ENCODE peak calls at places on chromosomes 3 and 15, in four cellular contexts. E, S, Z and V are unnamed samples.

GRCh38 chr3:128296469-128297251 is 143.4 kb downstream of the EEFSEC start:
- DNase-seq in S (no peak), Z (no peak), E (no peak), V (no peak)

GRCh38 chr3:69386535-69387385 is 872 bp upstream of the FRMD4B start:
- DNase-seq in S (no peak), Z (no peak), E (no peak), V (peak; percentile 42)

GRCh38 chr15:48693474-48693873 is 48.0 kb upstream of the FBN1 start:
- DNase-seq in S (no peak), Z (no peak), E (no peak), V (no peak)

GRCh38 chr3:108673988-108674661 is 83.1 kb downstream of the RETNLB start:
- DNase-seq in Z (no peak), E (no peak), S (no peak), V (no peak)

GRCh38 chr3:33848624-33849347 is 50.4 kb downstream of the PDCD6IP start:
- DNase-seq in Z (peak; percentile 43), E (no peak), S (no peak), V (no peak)

GRCh38 chr3:134904333-134904771 is 109.3 kb downstream of the EPHB1 start:
- DNase-seq in S (no peak), E (peak; percentile 97), Z (no peak), V (no peak)

GRCh38 chr15:58441376-58442070 is 9.7 kb downstream of the LIPC start:
- DNase-seq in E (no peak), S (no peak), Z (no peak), V (no peak)

GRCh38 chr15:94793641-94794040 is 562.3 kb downstream of the MCTP2 start:
- DNase-seq in Z (no peak), E (no peak), S (no peak), V (no peak)

GRCh38 chr15:69990566-69991391 is 106.9 kb downstream of the TLE3 start:
- DNase-seq in E (no peak), S (no peak), Z (no peak), V (no peak)

GRCh38 chr3:14468621-14468981 is 66.2 kb downstream of the SLC6A6 start:
- DNase-seq in S (no peak), Z (no peak), E (no peak), V (no peak)

GRCh38 chr3:62875103-62876002 is at the start of gene CADPS:
- DNase-seq in S (no peak), E (no peak), Z (no peak), V (no peak)

GRCh38 chr3:25856902-25857518 is 67.1 kb downstream of the OXSM start:
- DNase-seq in E (no peak), S (peak; percentile 51), Z (peak; percentile 23), V (peak; percentile 47)

GRCh38 chr3:132504375-132504921 is 87.1 kb downstream of the DNAJC13 start:
- DNase-seq in S (no peak), E (no peak), Z (no peak), V (no peak)

GRCh38 chr3:123760817-123761216 is 123.3 kb downstream of the MYLK start:
- DNase-seq in S (no peak), E (no peak), Z (no peak), V (no peak)

GRCh38 chr3:18657858-18658820 is 233.0 kb upstream of the SATB1 start:
- DNase-seq in E (no peak), Z (no peak), S (no peak), V (no peak)

GRCh38 chr3:116037954-116038911 is 407.1 kb downstream of the LSAMP start:
- DNase-seq in Z (no peak), E (peak; percentile 58), S (peak; percentile 50), V (no peak)

DNA sequence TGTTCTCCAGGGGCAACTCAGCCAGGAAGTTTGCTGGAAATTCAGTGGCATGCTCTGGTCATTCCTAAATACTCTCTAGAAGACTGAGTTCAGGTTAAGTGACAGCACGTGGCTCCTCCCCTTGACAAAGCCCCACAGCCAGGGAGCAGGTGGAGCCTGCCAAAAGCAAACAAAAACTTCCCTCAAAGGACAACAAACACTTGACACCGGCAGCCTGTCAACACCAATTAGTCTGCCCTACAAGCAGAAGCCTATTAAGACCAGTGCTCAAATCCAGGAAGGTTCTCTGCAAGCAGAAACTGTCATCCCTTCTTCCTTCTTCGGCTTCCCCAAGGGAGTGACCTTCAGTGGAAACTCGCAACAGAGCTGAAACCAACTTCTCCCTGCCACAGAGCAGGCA is 5.0 kb downstream of the MEX3B start:
- DNase-seq in S (peak; percentile 61), E (no peak), Z (no peak), V (no peak)
- TF ChIP-seq FOXK2 in S (peak; percentile 57), E (no peak), Z (no peak), V (no peak)

DNA sequence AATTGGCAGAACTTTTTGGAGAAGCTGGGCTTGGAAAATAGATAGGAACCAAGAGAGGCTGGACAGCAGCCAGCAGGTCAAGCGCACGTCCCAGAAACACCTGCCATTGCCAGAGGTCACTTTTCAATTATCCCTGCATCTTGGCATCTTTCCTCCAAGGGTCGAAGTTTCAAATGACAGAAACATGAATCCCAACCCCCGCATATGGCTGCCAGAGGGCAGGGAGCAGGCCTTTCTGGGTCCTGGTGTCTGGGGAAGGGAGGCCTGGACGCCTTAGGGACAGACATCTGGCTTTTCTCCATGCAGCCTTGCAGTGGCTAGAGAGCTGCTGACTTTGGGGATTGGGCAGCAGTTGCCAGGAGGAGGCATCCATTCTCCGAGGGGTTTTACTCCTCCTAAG is 164.5 kb upstream of the TPM1 start:
- DNase-seq in E (no peak), S (no peak), Z (no peak), V (no peak)
- TF ChIP-seq FOXK2 in E (no peak), S (no peak), Z (no peak), V (no peak)

GRCh38 chr3:59857589-59858346 is 807.9 kb upstream of the CFAP20DC start:
- DNase-seq in E (peak; percentile 17), S (peak; percentile 62), Z (peak; percentile 70), V (peak; percentile 54)

GRCh38 chr3:59866076-59866475 is 816.3 kb upstream of the CFAP20DC start:
- DNase-seq in E (no peak), Z (no peak), S (no peak), V (no peak)

GRCh38 chr3:59867185-59868002 is 817.6 kb upstream of the CFAP20DC start:
- DNase-seq in Z (no peak), S (no peak), E (no peak), V (no peak)

GRCh38 chr3:59856921-59857320 is 807.1 kb upstream of the CFAP20DC start:
- DNase-seq in Z (no peak), S (no peak), E (no peak), V (no peak)

DNA sequence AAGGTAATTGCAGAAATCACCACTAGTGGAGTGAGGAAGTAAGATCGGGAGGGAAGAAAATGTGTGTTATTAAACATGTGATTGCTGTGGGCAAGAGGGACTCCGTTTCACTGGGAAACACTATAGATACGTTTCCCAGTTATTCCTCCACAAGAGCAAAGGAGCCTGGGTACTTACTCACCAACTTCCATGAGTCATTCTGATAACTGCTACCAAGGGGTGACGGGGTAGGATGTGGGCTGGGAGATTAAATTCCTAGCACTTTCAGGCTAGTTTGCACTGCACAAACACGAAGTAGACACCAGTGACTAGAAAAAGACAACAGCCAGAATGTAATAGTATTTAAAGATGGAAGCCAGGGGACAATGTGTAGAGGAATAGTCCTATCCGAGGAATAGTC is 812.9 kb upstream of the CFAP20DC start:
- DNase-seq in S (peak; percentile 32), E (no peak), Z (no peak), V (no peak)
- TF ChIP-seq FOXK2 in S (no peak), E (no peak), Z (no peak), V (no peak)

GRCh38 chr3:535566-536416 is 339.2 kb downstream of the CHL1 start:
- DNase-seq in E (no peak), S (peak; percentile 6), Z (no peak), V (peak; percentile 6)
- TF ChIP-seq FOXK2 in E (no peak), S (no peak), Z (no peak), V (no peak)

DNA sequence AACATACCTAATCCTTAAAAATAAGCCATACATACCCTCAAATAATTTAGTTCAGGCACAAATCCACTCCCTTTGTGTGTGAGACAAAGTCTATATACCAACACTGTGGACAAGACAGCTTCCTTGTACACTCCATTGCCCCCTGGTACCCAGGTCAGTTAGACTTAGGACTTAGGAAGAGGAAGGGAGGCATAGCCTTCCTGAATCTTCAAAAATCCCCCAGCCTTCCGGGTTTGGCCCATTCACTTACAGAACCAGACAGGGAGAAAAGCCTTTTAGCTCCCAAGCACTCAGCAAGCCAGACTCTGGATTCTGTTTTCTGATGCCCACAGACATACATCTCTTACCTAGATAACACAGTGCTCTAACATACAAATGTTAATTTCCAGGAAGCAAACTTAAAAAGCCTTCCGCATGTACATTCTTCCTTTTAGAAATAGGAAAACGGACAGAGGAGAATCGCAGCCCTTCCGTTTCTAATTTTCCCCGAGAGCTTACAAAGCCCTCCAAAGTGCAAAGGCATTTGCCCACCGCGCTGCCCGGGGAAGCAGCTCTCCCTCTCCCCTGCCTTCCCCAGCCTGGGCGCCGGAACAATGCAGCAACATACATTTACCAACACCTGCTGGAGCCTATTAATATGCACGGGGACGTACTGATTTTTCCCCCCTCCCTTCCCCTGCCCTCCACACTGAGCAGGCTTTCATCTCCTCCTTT is 442.1 kb downstream of the MAGI1 start:
- DNase-seq in Z (no peak), E (no peak), S (no peak), V (no peak)
- TF ChIP-seq FOXK2 in Z (no peak), E (no peak), S (no peak), V (no peak)

GRCh38 chr3:179151474-179151873 is 3.3 kb downstream of the PIK3CA start:
- DNase-seq in Z (no peak), S (no peak), E (no peak), V (no peak)

GRCh38 chr3:179148446-179149238 is 485 bp downstream of the PIK3CA start:
- DNase-seq in Z (peak; percentile 7), E (no peak), S (peak; percentile 62), V (peak; percentile 19)

GRCh38 chr3:179147571-179148445 is at the start of gene PIK3CA:
- DNase-seq in Z (peak; percentile 97), S (peak; percentile 98), E (peak; percentile 96), V (peak; percentile 76)

GRCh38 chr3:179149239-179149887 is 1.2 kb downstream of the PIK3CA start:
- DNase-seq in E (peak; percentile 53), Z (peak; percentile 14), S (peak; percentile 47), V (no peak)

DNA sequence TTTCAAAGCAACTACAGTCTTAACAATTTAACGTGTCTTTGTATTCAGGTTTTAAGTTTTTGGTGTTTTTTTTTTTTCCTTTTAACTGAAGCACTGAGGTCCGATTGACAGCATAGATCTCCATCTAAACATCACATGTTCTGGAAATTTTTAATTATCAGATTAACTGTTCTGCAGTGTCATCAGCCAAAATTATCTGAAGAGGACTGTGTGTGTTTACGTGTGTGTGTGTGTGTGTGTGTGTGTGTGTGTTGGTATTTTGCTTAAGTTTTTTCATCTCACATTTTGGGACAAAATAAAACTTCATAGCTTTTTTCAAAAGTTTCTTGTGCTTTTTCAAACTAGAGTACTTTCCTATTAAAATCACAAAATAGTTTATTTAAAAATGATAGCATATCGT is 1.8 kb downstream of the PIK3CA start:
- DNase-seq in S (peak; percentile 12), E (no peak), Z (no peak), V (no peak)
- TF ChIP-seq FOXK2 in S (no peak), E (no peak), Z (no peak), V (no peak)

DNA sequence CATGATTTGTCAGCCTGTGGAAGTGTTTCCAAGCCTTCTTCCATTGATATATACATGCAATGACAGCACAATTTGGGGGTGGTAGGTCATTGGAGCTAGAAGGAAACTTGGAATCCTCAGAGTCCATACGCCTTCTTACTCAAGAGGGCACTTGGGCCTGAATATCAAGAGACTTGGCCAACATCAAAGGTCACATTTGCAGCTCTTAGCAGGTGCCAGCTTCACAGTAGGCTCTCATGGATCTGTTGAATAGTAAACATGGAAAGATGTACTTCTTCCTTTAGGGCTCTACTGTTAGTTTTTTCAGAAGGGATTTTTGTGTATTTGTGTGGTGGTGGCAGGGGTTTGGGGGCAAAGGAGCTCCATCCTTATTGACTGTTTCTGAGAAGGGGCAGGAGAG is 50.8 kb downstream of the RHCG start:
- DNase-seq in S (no peak), E (no peak), Z (no peak), V (no peak)
- TF ChIP-seq FOXK2 in S (no peak), E (no peak), Z (no peak), V (no peak)

GRCh38 chr15:79170256-79170664 is 79.7 kb upstream of the RASGRF1 start:
- DNase-seq in Z (no peak), E (no peak), S (peak; percentile 26), V (no peak)
- TF ChIP-seq FOXK2 in Z (no peak), E (no peak), S (no peak), V (no peak)